ENCODE peak calls at places on chromosomes 2 and 18, in six cellular contexts. V, I, Z, B, Y and C are unnamed samples.

GRCh38 chr2:80548469-80548868 is 243.9 kb upstream of the LRRTM1 start:
- DNase-seq in V (no peak), I (no peak), Z (no peak), B (no peak), Y (no peak), C (no peak)

GRCh38 chr2:235414422-235414821 is 79.4 kb upstream of the AGAP1 start:
- DNase-seq in V (no peak), I (no peak), Z (no peak), B (no peak), Y (no peak), C (no peak)

GRCh38 chr2:235523486-235524150 is 29.8 kb downstream of the AGAP1 start:
- DNase-seq in V (no peak), I (no peak), Z (no peak), B (no peak), Y (no peak), C (no peak)

GRCh38 chr2:95020275-95021014 is 5.1 kb upstream of the MAL start:
- DNase-seq in V (no peak), I (no peak), Z (no peak), B (no peak), Y (no peak), C (no peak)

GRCh38 chr2:85324639-85325465 is 2.9 kb downstream of the TGOLN2 start:
- DNase-seq in V (no peak), I (no peak), Z (no peak), B (no peak), Y (peak), C (peak)

GRCh38 chr2:37418956-37419355 is 74.5 kb downstream of the QPCT start:
- DNase-seq in V (no peak), I (no peak), Z (no peak), B (no peak), Y (no peak), C (peak)

GRCh38 chr18:76209597-76209996 is 285.4 kb downstream of the ZNF516 start:
- DNase-seq in V (no peak), I (no peak), Z (no peak), B (no peak), Y (no peak), C (peak)

GRCh38 chr2:230225486-230225885 is at the start of gene SP140:
- DNase-seq in V (no peak), I (peak), Z (no peak), B (no peak), Y (no peak), C (no peak)

GRCh38 chr2:28119631-28120030 is 229.1 kb downstream of the BABAM2 start:
- DNase-seq in V (no peak), I (no peak), Z (no peak), B (no peak), Y (no peak), C (no peak)

GRCh38 chr2:158142568-158143332 is 41.1 kb downstream of the UPP2 start:
- DNase-seq in V (no peak), I (no peak), Z (no peak), B (no peak), Y (no peak), C (no peak)

GRCh38 chr2:71564790-71565189 is 111.4 kb downstream of the DYSF start:
- DNase-seq in V (no peak), I (no peak), Z (no peak), B (no peak), Y (no peak), C (no peak)

GRCh38 chr2:14563324-14563723 is 69.2 kb upstream of the LRATD1 start:
- DNase-seq in V (no peak), I (no peak), Z (no peak), B (no peak), Y (no peak), C (no peak)
- TF ChIP-seq BHLHE40 in V (no peak), I (no peak), Z (no peak), B (no peak), Y (no peak), C (no peak)

DNA sequence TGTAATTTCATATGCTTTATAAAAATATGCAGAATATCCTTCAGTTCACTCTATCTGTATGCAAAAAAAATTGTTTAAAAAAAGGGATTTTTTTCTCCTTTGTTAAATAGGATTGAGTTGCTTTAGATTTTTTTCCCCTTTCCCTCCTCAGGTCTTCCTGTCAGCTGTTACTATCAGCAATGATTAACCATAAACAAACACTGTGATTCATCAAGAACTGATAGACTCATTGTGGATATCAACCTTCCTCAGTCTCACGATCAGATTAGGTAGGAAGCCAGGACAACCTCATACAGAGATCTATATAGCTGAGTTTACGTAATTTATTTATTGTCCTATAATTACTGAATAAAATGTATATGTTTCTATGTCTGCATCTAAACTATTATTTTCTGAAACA is 2136.2 kb upstream of the CELF4 start:
- DNase-seq in V (no peak), I (no peak), Z (peak), B (no peak), Y (peak), C (peak)
- TF ChIP-seq BHLHE40 in V (no peak), I (no peak), Z (no peak), B (no peak), Y (no peak), C (no peak)

GRCh38 chr2:233139875-233140585 is 79.9 kb downstream of the INPP5D start:
- DNase-seq in V (no peak), I (no peak), Z (no peak), B (no peak), Y (no peak), C (no peak)

GRCh38 chr2:233140913-233141469 is 80.8 kb downstream of the INPP5D start:
- DNase-seq in V (no peak), I (no peak), Z (no peak), B (no peak), Y (no peak), C (no peak)

GRCh38 chr2:233135421-233135820 is 75.3 kb downstream of the INPP5D start:
- DNase-seq in V (no peak), I (no peak), Z (no peak), B (no peak), Y (no peak), C (no peak)

GRCh38 chr2:233133239-233133638 is 73.1 kb downstream of the INPP5D start:
- DNase-seq in V (no peak), I (no peak), Z (no peak), B (no peak), Y (no peak), C (no peak)

GRCh38 chr2:233137040-233137439 is 76.9 kb downstream of the INPP5D start:
- DNase-seq in V (no peak), I (no peak), Z (no peak), B (no peak), Y (no peak), C (no peak)
- TF ChIP-seq BHLHE40 in V (no peak), I (no peak), Z (no peak), B (no peak), Y (no peak), C (no peak)

GRCh38 chr2:98294711-98295110 is 51.5 kb upstream of the CNGA3 start:
- DNase-seq in V (no peak), I (no peak), Z (no peak), B (no peak), Y (no peak), C (no peak)

GRCh38 chr2:98293931-98294687 is 52.1 kb upstream of the CNGA3 start:
- DNase-seq in V (no peak), I (no peak), Z (no peak), B (no peak), Y (no peak), C (no peak)

GRCh38 chr2:98295275-98295674 is 51.0 kb upstream of the CNGA3 start:
- DNase-seq in V (no peak), I (no peak), Z (no peak), B (no peak), Y (peak), C (no peak)

GRCh38 chr2:98296435-98296834 is 49.8 kb upstream of the CNGA3 start:
- DNase-seq in V (no peak), I (no peak), Z (no peak), B (no peak), Y (no peak), C (no peak)

GRCh38 chr2:98295721-98296414 is 50.4 kb upstream of the CNGA3 start:
- DNase-seq in V (no peak), I (no peak), Z (no peak), B (no peak), Y (no peak), C (no peak)
- TF ChIP-seq BHLHE40 in V (no peak), I (no peak), Z (no peak), B (no peak), Y (no peak), C (no peak)

GRCh38 chr2:11509657-11510360 is 24.0 kb upstream of the GREB1 start:
- DNase-seq in V (no peak), I (no peak), Z (no peak), B (no peak), Y (no peak), C (no peak)
- TF ChIP-seq BHLHE40 in V (no peak), I (no peak), Z (no peak), B (no peak), Y (no peak), C (no peak)

GRCh38 chr18:3380384-3380961 is 69.5 kb upstream of the TGIF1 start:
- DNase-seq in V (no peak), I (no peak), Z (peak), B (no peak), Y (no peak), C (peak)
- TF ChIP-seq BHLHE40 in V (no peak), I (no peak), Z (no peak), B (peak), Y (no peak), C (no peak)

DNA sequence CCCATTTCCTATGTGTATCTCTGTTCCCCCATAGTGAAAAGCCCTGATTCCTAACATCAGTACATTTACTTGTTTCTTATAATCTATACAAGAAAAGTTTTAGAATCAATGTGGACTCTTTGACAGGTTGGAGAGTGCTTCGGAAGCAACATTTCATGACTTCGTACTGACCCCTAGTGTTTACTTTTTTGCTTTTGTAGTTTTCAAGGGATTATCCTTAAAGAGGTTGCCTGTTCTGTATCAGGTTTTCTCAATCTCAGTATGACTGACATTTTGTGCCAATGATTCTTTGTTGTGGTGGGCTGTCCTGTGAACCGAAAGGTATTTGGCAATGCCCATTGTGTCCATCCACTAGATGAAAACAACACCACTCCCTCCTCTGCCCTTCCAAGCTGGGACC is 43.3 kb upstream of the SERPINB2 start:
- DNase-seq in V (no peak), I (no peak), Z (peak), B (no peak), Y (no peak), C (peak)
- TF ChIP-seq BHLHE40 in V (no peak), I (no peak), Z (no peak), B (no peak), Y (no peak), C (no peak)

GRCh38 chr2:240887631-240888030 is 8.3 kb downstream of the MAB21L4 start:
- DNase-seq in V (no peak), I (no peak), Z (no peak), B (no peak), Y (no peak), C (no peak)

GRCh38 chr2:240885566-240885965 is 10.4 kb downstream of the MAB21L4 start:
- DNase-seq in V (no peak), I (no peak), Z (no peak), B (no peak), Y (no peak), C (no peak)

GRCh38 chr2:240886678-240887574 is 9.0 kb downstream of the MAB21L4 start:
- DNase-seq in V (no peak), I (no peak), Z (no peak), B (no peak), Y (no peak), C (no peak)

GRCh38 chr2:240884745-240885144 is 11.2 kb downstream of the MAB21L4 start:
- DNase-seq in V (no peak), I (no peak), Z (no peak), B (no peak), Y (no peak), C (no peak)

GRCh38 chr2:240885980-240886565 is 9.9 kb downstream of the MAB21L4 start:
- DNase-seq in V (no peak), I (no peak), Z (no peak), B (no peak), Y (no peak), C (no peak)
- TF ChIP-seq BHLHE40 in V (no peak), I (no peak), Z (no peak), B (no peak), Y (no peak), C (no peak)